ENCODE peak calls at places on chromosomes 11 and 22, in four cellular contexts. One of them, this sample, is unnamed.

GRCh38 chr22:49935561-49935960 is 17.1 kb downstream of the CRELD2 start:
- DNase-seq in Right ventricle myocardium superior: peak
- DNase-seq in omental fat pad: no peak
- DNase-seq in COR-L47: no peak
- DNase-seq in this sample: peak

GRCh38 chr22:31646186-31647019 is 15.6 kb downstream of the PISD start:
- DNase-seq in COR-L47: no peak
- DNase-seq in Right ventricle myocardium superior: no peak
- DNase-seq in omental fat pad: no peak
- DNase-seq in this sample: peak

GRCh38 chr11:106594751-106595351 is 423.4 kb downstream of the GUCY1A2 start:
- DNase-seq in COR-L47: no peak
- DNase-seq in omental fat pad: no peak
- DNase-seq in Right ventricle myocardium superior: no peak
- DNase-seq in this sample: no peak

GRCh38 chr22:49211176-49211575 is 616.5 kb downstream of the BRD1 start:
- DNase-seq in Right ventricle myocardium superior: no peak
- DNase-seq in COR-L47: no peak
- DNase-seq in omental fat pad: no peak
- DNase-seq in this sample: no peak

GRCh38 chr11:78795862-78796261 is 221.2 kb upstream of the NARS2 start:
- DNase-seq in Right ventricle myocardium superior: no peak
- DNase-seq in COR-L47: no peak
- DNase-seq in omental fat pad: no peak
- DNase-seq in this sample: peak

GRCh38 chr11:129699711-129700304 is 115.8 kb upstream of the TMEM45B start:
- DNase-seq in omental fat pad: no peak
- DNase-seq in COR-L47: no peak
- DNase-seq in Right ventricle myocardium superior: no peak
- DNase-seq in this sample: no peak

GRCh38 chr11:102611291-102611690 is 13.8 kb downstream of the MMP20 start:
- DNase-seq in COR-L47: no peak
- DNase-seq in omental fat pad: no peak
- DNase-seq in Right ventricle myocardium superior: no peak
- DNase-seq in this sample: no peak

GRCh38 chr11:109425554-109425953 is 3.6 kb downstream of the C11orf87 start:
- DNase-seq in omental fat pad: no peak
- DNase-seq in COR-L47: peak
- DNase-seq in Right ventricle myocardium superior: no peak
- DNase-seq in this sample: no peak

GRCh38 chr22:27032121-27032761 is 374.9 kb downstream of the MIAT start:
- DNase-seq in omental fat pad: no peak
- DNase-seq in Right ventricle myocardium superior: peak
- DNase-seq in COR-L47: peak
- DNase-seq in this sample: peak

GRCh38 chr22:42820075-42820763 is 36.9 kb downstream of the ARFGAP3 start:
- DNase-seq in Right ventricle myocardium superior: no peak
- DNase-seq in COR-L47: no peak
- DNase-seq in omental fat pad: no peak
- DNase-seq in this sample: peak

GRCh38 chr11:74689666-74690065 is 41.6 kb downstream of the CHRDL2 start:
- DNase-seq in omental fat pad: no peak
- DNase-seq in COR-L47: no peak
- DNase-seq in Right ventricle myocardium superior: peak
- DNase-seq in this sample: peak

GRCh38 chr11:78562398-78562797 is 12.3 kb downstream of the NARS2 start:
- DNase-seq in omental fat pad: no peak
- DNase-seq in COR-L47: no peak
- DNase-seq in Right ventricle myocardium superior: no peak
- DNase-seq in this sample: peak

GRCh38 chr11:132158091-132158490 is 787.7 kb downstream of the NTM start:
- DNase-seq in Right ventricle myocardium superior: no peak
- DNase-seq in omental fat pad: no peak
- DNase-seq in COR-L47: peak
- DNase-seq in this sample: no peak

GRCh38 chr11:75760710-75761493 is 7.7 kb upstream of the DGAT2 start:
- DNase-seq in Right ventricle myocardium superior: no peak
- DNase-seq in omental fat pad: no peak
- DNase-seq in COR-L47: no peak
- DNase-seq in this sample: peak

GRCh38 chr22:50012201-50013181 is at the start of gene IL17REL:
- DNase-seq in COR-L47: no peak
- DNase-seq in omental fat pad: no peak
- DNase-seq in Right ventricle myocardium superior: peak
- DNase-seq in this sample: peak

GRCh38 chr11:72924568-72925190 is 110.5 kb downstream of the ATG16L2 start:
- DNase-seq in COR-L47: peak
- DNase-seq in Right ventricle myocardium superior: no peak
- DNase-seq in omental fat pad: no peak
- DNase-seq in this sample: peak

GRCh38 chr11:63783925-63784592 is 15.5 kb upstream of the ZFTA start:
- DNase-seq in COR-L47: no peak
- DNase-seq in Right ventricle myocardium superior: no peak
- DNase-seq in omental fat pad: no peak
- DNase-seq in this sample: no peak